ENCODE peak calls at places on chromosomes 11 and 22, in four cellular contexts. J is K562, Q is sigmoid colon, B is endothelial cell of umbilical vein. Y is an unnamed sample.

GRCh38 chr11:57476223-57476882 is 16.0 kb downstream of the RTN4RL2 start:
- DNase-seq in J (no peak), Q (no peak), B (no peak), Y (peak; percentile 45)

GRCh38 chr11:528166-528814 is 7.1 kb downstream of the HRAS start:
- DNase-seq in J (no peak), Q (no peak), B (no peak), Y (no peak)

GRCh38 chr11:29452131-29452530 is 564.7 kb downstream of the KCNA4 start:
- DNase-seq in J (no peak), Q (no peak), B (peak; percentile 94), Y (no peak)

GRCh38 chr11:44550123-44550522 is 15.3 kb upstream of the CD82 start:
- DNase-seq in J (no peak), Q (no peak), B (no peak), Y (no peak)

GRCh38 chr11:47324520-47324919 is 28.0 kb downstream of the MYBPC3 start:
- DNase-seq in J (no peak), Q (peak; percentile 34), B (no peak), Y (no peak)

GRCh38 chr11:22703561-22703960 is 37.1 kb downstream of the GAS2 start:
- DNase-seq in J (no peak), Q (no peak), B (peak; percentile 58), Y (no peak)

GRCh38 chr11:56176318-56176717 is at the start of gene OR5J2:
- DNase-seq in J (no peak), Q (no peak), B (no peak), Y (no peak)

GRCh38 chr22:24969588-24970301 is 17.2 kb downstream of the KIAA1671 start:
- DNase-seq in J (no peak), Q (no peak), B (peak; percentile 86), Y (peak; percentile 69)

GRCh38 chr11:30333405-30333804 is 10.5 kb downstream of the ARL14EP start:
- DNase-seq in J (peak; percentile 11), Q (no peak), B (no peak), Y (no peak)

GRCh38 chr11:117010808-117011540 is 87.3 kb downstream of the SIK3 start:
- DNase-seq in J (no peak), Q (no peak), B (peak; percentile 37), Y (no peak)

GRCh38 chr11:88246680-88247079 is 71.4 kb upstream of the RAB38 start:
- DNase-seq in J (no peak), Q (no peak), B (no peak), Y (no peak)

GRCh38 chr11:82676483-82677094 is 57.1 kb downstream of the FAM181B start:
- DNase-seq in J (no peak), Q (no peak), B (no peak), Y (no peak)

GRCh38 chr11:84003181-84003580 is 717.0 kb upstream of the CCDC90B start:
- DNase-seq in J (no peak), Q (no peak), B (no peak), Y (no peak)

GRCh38 chr22:38218661-38219331 is 17.0 kb downstream of the MAFF start:
- DNase-seq in J (no peak), Q (peak; percentile 93), B (peak; percentile 94), Y (peak; percentile 88)

GRCh38 chr22:49007013-49007653 is 820.5 kb downstream of the BRD1 start:
- DNase-seq in J (no peak), Q (no peak), B (no peak), Y (no peak)

GRCh38 chr11:32109138-32109537 is 18.3 kb downstream of the RCN1 start:
- DNase-seq in J (no peak), Q (no peak), B (no peak), Y (no peak)

GRCh38 chr11:33553486-33553885 is 147.1 kb downstream of the C11orf91 start:
- DNase-seq in J (no peak), Q (no peak), B (peak; percentile 39), Y (no peak)

GRCh38 chr11:8075119-8075726 is 5.8 kb upstream of the TUB start:
- DNase-seq in J (no peak), Q (no peak), B (no peak), Y (no peak)

GRCh38 chr11:66327171-66328035 is 8.8 kb downstream of the RIN1 start:
- DNase-seq in J (no peak), Q (no peak), B (no peak), Y (no peak)

GRCh38 chr11:70135142-70136132 is 57.3 kb downstream of the ANO1 start:
- DNase-seq in J (no peak), Q (no peak), B (no peak), Y (no peak)

GRCh38 chr22:17106161-17106784 is 14.9 kb downstream of the TMEM121B start:
- DNase-seq in J (no peak), Q (peak; percentile 56), B (no peak), Y (no peak)

GRCh38 chr22:50326225-50326958 is 420 bp downstream of the DENND6B start:
- DNase-seq in J (no peak), Q (no peak), B (no peak), Y (no peak)

GRCh38 chr11:55707029-55707428 is 45.0 kb downstream of the OR4C6 start:
- DNase-seq in J (peak; percentile 10), Q (no peak), B (peak; percentile 32), Y (no peak)

GRCh38 chr11:41665633-41666032 is 206.2 kb upstream of the LRRC4C start:
- DNase-seq in J (no peak), Q (no peak), B (no peak), Y (no peak)

GRCh38 chr22:49294656-49295464 is 532.8 kb downstream of the BRD1 start:
- DNase-seq in J (no peak), Q (no peak), B (no peak), Y (peak; percentile 12)

GRCh38 chr11:74312321-74312720 is 881 bp upstream of the P4HA3 start:
- DNase-seq in J (no peak), Q (no peak), B (no peak), Y (no peak)

GRCh38 chr22:45671051-45671782 is 417 bp upstream of the ATXN10 start:
- DNase-seq in J (no peak), Q (peak; percentile 73), B (peak; percentile 13), Y (no peak)

GRCh38 chr11:29162490-29162889 is 854.3 kb downstream of the KCNA4 start:
- DNase-seq in J (no peak), Q (no peak), B (no peak), Y (no peak)

GRCh38 chr11:44309483-44310197 is at the start of gene ALX4:
- DNase-seq in J (peak; percentile 72), Q (no peak), B (no peak), Y (no peak)

GRCh38 chr11:123072279-123072678 is 10.3 kb upstream of the HSPA8 start:
- DNase-seq in J (no peak), Q (no peak), B (no peak), Y (peak; percentile 63)

GRCh38 chr11:128208329-128209220 is 378.8 kb downstream of the ETS1 start:
- DNase-seq in J (no peak), Q (no peak), B (peak; percentile 97), Y (peak; percentile 51)

GRCh38 chr11:11179239-11179638 is 173.8 kb downstream of the CSNK2A3 start:
- DNase-seq in J (no peak), Q (no peak), B (no peak), Y (no peak)

GRCh38 chr11:125425601-125426000 is 70.5 kb downstream of the FEZ1 start:
- DNase-seq in J (no peak), Q (no peak), B (no peak), Y (peak; percentile 48)

DNA sequence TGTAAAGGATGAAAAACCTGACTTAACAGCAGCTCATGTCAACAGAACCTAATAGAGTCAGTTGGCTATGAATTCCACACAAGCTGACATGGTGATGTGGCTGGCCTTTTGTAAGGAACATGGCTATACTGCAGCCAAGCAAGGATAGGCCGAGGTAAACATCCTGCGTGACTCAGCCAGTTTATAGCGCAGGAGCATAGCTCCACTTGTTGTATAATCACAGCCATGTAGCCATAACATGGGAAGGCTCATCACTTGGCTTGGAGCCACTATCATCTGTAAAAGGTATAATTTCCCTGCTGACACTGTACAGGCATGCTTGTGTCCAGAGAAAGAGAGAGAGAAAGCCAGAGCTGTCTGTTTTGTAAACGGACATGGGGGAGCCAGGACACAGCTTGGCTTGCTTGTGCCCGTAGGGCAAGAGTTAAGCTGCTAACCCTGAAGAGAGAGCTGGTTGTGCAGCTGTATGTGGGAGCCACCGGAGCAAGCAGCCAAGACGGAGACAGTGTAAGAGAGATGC is 104.4 kb upstream of the PLET1 start:
- DNase-seq in J (no peak), Q (peak; percentile 85), B (peak; percentile 27), Y (no peak)
- TF ChIP-seq POLR2AphosphoS5 in J (no peak), Q (peak; percentile 29), B (no peak), Y (no peak)

GRCh38 chr11:133956650-133957633 is at the start of gene IGSF9B:
- DNase-seq in J (peak; percentile 54), Q (peak; percentile 94), B (peak; percentile 73), Y (peak; percentile 82)
- TF ChIP-seq POLR2A in J (no peak), Q (no peak), B (no peak), Y (no peak)

GRCh38 chr11:12706531-12707499 is 32.6 kb downstream of the TEAD1 start:
- DNase-seq in J (peak; percentile 63), Q (no peak), B (peak; percentile 53), Y (no peak)
- H3K27ac ChIP-seq in J (peak overlapping the region; percentile 2), Q (peak overlapping the region; percentile 59), B (no peak overlapping the region), Y (no peak overlapping the region)

GRCh38 chr11:131749100-131749499 is 378.7 kb downstream of the NTM start:
- DNase-seq in J (no peak), Q (no peak), B (peak; percentile 88), Y (no peak)
- TF ChIP-seq POLR2AphosphoS5 in J (no peak), Q (no peak), B (peak; percentile 73), Y (no peak)

DNA sequence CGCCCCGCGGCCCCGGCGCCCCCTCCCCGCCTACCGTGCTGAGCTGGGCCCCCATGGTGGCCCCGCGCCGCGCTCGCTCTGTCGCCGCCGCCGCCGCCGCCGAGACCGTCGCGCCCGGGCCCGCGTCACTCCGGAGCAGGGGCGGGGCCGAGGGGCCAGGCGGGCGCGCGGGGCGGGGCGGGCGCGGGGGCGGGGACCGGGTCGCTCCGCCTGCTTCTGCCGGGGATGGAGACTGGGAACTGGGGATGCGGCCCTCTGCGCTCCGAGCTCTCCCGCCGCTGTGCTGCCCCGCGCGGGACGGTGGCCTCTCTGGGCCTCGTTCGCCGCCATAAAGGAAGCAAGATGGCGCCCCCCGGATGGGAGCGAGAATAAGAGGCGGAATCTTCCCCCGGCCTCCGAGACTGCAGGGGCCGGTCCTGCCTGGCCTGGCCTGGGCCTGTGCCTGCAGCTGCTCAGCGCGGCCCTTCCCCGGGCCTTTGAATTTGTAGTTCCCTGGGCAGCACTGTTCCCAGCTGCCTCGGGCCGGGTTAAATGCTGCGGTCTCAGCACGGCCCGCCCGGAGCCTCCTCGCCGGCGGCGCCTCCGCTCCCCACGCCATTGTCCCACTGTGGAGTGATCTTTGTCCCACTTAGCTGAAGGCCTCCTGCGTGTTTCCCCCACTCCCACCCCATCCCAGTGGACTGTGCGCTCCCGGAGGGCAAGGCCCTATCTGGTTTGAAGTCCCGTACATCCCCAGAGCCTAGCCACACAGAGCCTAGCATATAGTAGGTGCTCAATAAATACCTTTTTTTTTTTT is at the start of gene CYB5R3:
- DNase-seq in J (peak; percentile 92), Q (peak; percentile 92), B (peak; percentile 81), Y (peak; percentile 79)
- TF ChIP-seq POLR2A in J (peak; percentile 31), Q (peak; percentile 31), B (no peak), Y (no peak)

Y was measured in breast epithelium.